ENCODE peak calls at places on chromosomes 6 and 20, in eight cellular contexts. T, H, R, N, M, D, B and Z are unnamed samples. For H3K36me3, the result is how much of the 10 kb centered on the place peaks cover.

GRCh38 chr6:51459958-51460357 is 627.5 kb downstream of the PKHD1 start:
- DNase-seq in T (no peak), H (no peak), R (no peak), N (no peak), M (no peak), D (no peak), B (no peak), Z (no peak)

GRCh38 chr6:6495851-6496250 is 92.7 kb upstream of the LY86 start:
- DNase-seq in T (no peak), H (no peak), R (no peak), N (no peak), M (no peak), D (no peak), B (no peak), Z (no peak)

GRCh38 chr6:77457720-77458349 is 5.5 kb downstream of the HTR1B start:
- DNase-seq in T (peak), H (peak), R (peak), N (peak), M (peak), D (peak), B (peak), Z (peak)

GRCh38 chr6:97215157-97215769 is 67.8 kb downstream of the MMS22L start:
- DNase-seq in T (peak), H (peak), R (no peak), N (peak), M (peak), D (no peak), B (no peak), Z (peak)

GRCh38 chr20:20457392-20458126 is 89.7 kb downstream of the INSM1 start:
- DNase-seq in T (peak), H (peak), R (no peak), N (no peak), M (no peak), D (no peak), B (no peak), Z (no peak)

GRCh38 chr6:161406633-161407032 is 132.8 kb upstream of the AGPAT4 start:
- DNase-seq in T (peak), H (peak), R (no peak), N (no peak), M (peak), D (no peak), B (no peak), Z (no peak)

GRCh38 chr20:9019833-9020232 is 49.1 kb upstream of the PLCB4 start:
- DNase-seq in T (no peak), H (no peak), R (no peak), N (no peak), M (no peak), D (no peak), B (no peak), Z (no peak)

GRCh38 chr6:55445648-55446204 is 118.5 kb downstream of the GFRAL start:
- DNase-seq in T (peak), H (peak), R (no peak), N (no peak), M (peak), D (no peak), B (no peak), Z (no peak)

GRCh38 chr20:53718142-53718481 is 124.5 kb upstream of the ZNF217 start:
- DNase-seq in T (no peak), H (no peak), R (no peak), N (no peak), M (no peak), D (no peak), B (no peak), Z (no peak)

GRCh38 chr6:42148058-42148457 is 5.6 kb upstream of the C6orf132 start:
- DNase-seq in T (peak), H (peak), R (no peak), N (no peak), M (no peak), D (no peak), B (no peak), Z (no peak)

GRCh38 chr6:160030103-160030502 is 61.2 kb downstream of the IGF2R start:
- DNase-seq in T (peak), H (peak), R (peak), N (peak), M (peak), D (peak), B (peak), Z (peak)

GRCh38 chr6:128118401-128118800 is 217.5 kb upstream of the THEMIS start:
- DNase-seq in T (peak), H (peak), R (no peak), N (no peak), M (no peak), D (no peak), B (no peak), Z (peak)

GRCh38 chr6:128028183-128028582 is 127.3 kb upstream of the THEMIS start:
- DNase-seq in T (no peak), H (no peak), R (no peak), N (no peak), M (no peak), D (no peak), B (no peak), Z (no peak)

GRCh38 chr6:52389264-52389625 is 27.3 kb downstream of the PAQR8 start:
- DNase-seq in T (peak), H (peak), R (no peak), N (no peak), M (no peak), D (no peak), B (no peak), Z (no peak)

GRCh38 chr20:61117725-61118124 is 134.3 kb upstream of the CDH4 start:
- DNase-seq in T (no peak), H (peak), R (no peak), N (no peak), M (peak), D (no peak), B (no peak), Z (no peak)

GRCh38 chr20:21312813-21313471 is 9.8 kb downstream of the XRN2 start:
- DNase-seq in T (no peak), H (no peak), R (no peak), N (no peak), M (no peak), D (no peak), B (no peak), Z (no peak)

GRCh38 chr20:10281911-10282310 is 63.3 kb downstream of the SNAP25 start:
- DNase-seq in T (no peak), H (no peak), R (no peak), N (no peak), M (no peak), D (no peak), B (no peak), Z (no peak)

GRCh38 chr20:54189630-54190029 is 15.8 kb upstream of the CYP24A1 start:
- DNase-seq in T (no peak), H (no peak), R (no peak), N (no peak), M (no peak), D (no peak), B (no peak), Z (no peak)

GRCh38 chr20:31788578-31788977 is 30.6 kb upstream of the MYLK2 start:
- DNase-seq in T (no peak), H (peak), R (no peak), N (no peak), M (no peak), D (no peak), B (no peak), Z (no peak)

GRCh38 chr20:52332649-52333048 is 141.1 kb upstream of the ZFP64 start:
- DNase-seq in T (no peak), H (no peak), R (no peak), N (no peak), M (no peak), D (no peak), B (no peak), Z (no peak)

GRCh38 chr6:106974337-106974998 is at the start of gene CD24:
- DNase-seq in T (no peak), H (no peak), R (no peak), N (no peak), M (no peak), D (no peak), B (peak), Z (no peak)

GRCh38 chr6:106974999-106975698 is 620 bp upstream of the CD24 start:
- DNase-seq in T (peak), H (no peak), R (peak), N (no peak), M (no peak), D (peak), B (peak), Z (no peak)

GRCh38 chr6:106973018-106973840 is 1.3 kb downstream of the CD24 start:
- DNase-seq in T (no peak), H (no peak), R (no peak), N (no peak), M (no peak), D (peak), B (peak), Z (no peak)

GRCh38 chr6:106973841-106974336 is 640 bp downstream of the CD24 start:
- DNase-seq in T (no peak), H (no peak), R (no peak), N (no peak), M (no peak), D (no peak), B (peak), Z (no peak)

DNA sequence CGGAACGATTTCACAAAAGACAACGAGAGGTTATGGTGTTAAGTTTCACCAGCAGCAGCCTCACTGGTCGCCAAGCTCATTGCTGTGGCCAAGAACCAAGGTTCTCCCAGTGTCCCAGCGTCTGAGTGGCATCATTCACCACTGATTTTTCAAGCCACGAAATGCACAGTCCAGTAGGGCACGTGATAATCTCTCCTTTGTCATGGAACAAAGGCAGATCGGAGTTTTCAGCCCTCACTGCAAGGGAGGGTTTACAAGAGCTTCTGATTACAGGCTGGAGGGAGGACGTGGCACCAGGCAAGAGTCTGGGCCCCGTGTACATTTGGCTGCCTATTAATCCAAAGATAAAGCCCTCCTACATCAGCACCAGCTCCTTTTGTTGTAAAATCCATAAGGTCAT is 2.0 kb downstream of the CD24 start:
- DNase-seq in T (no peak), H (no peak), R (no peak), N (no peak), M (no peak), D (no peak), B (peak), Z (no peak)
- H3K4me3 ChIP-seq in T (peak), H (no peak), R (no peak), N (no peak), M (peak), D (no peak), B (peak), Z (no peak)

GRCh38 chr20:16573011-16573965 is at the start of gene KIF16B:
- DNase-seq in T (peak), H (peak), R (peak), N (peak), M (peak), D (peak), B (peak), Z (peak)
- TF ChIP-seq CTCF in T (peak), H (no peak), R (no peak), N (no peak), M (no peak), D (peak), B (no peak), Z (peak)

GRCh38 chr20:35699127-35699913 is at the start of the genes NFS1 and ROMO1:
- DNase-seq in T (peak), H (peak), R (peak), N (peak), M (peak), D (peak), B (peak), Z (peak)

GRCh38 chr20:35698298-35699126 is 640 bp downstream of the NFS1 start:
- DNase-seq in T (peak), H (no peak), R (no peak), N (no peak), M (no peak), D (peak), B (peak), Z (no peak)

GRCh38 chr20:35699914-35700624 is 864 bp downstream of the ROMO1 start:
- DNase-seq in T (no peak), H (peak), R (no peak), N (no peak), M (no peak), D (no peak), B (no peak), Z (no peak)

GRCh38 chr20:35702051-35702823 is 3.0 kb downstream of the ROMO1 start:
- DNase-seq in T (no peak), H (peak), R (no peak), N (no peak), M (no peak), D (no peak), B (no peak), Z (peak)

GRCh38 chr20:35700625-35701148 is 1.5 kb downstream of the ROMO1 start:
- DNase-seq in T (no peak), H (no peak), R (no peak), N (no peak), M (no peak), D (no peak), B (peak), Z (no peak)
- H3K36me3 ChIP-seq in T (under half), H (under half), R (half or more), N (under half), M (under half), D (under half), B (half or more), Z (under half)

GRCh38 chr6:33290459-33290858 is 1.1 kb downstream of the PFDN6 start:
- DNase-seq in T (no peak), H (no peak), R (no peak), N (no peak), M (no peak), D (no peak), B (no peak), Z (no peak)
- H3K4me3 ChIP-seq in T (peak), H (no peak), R (peak), N (no peak), M (peak), D (peak), B (peak), Z (peak)

DNA sequence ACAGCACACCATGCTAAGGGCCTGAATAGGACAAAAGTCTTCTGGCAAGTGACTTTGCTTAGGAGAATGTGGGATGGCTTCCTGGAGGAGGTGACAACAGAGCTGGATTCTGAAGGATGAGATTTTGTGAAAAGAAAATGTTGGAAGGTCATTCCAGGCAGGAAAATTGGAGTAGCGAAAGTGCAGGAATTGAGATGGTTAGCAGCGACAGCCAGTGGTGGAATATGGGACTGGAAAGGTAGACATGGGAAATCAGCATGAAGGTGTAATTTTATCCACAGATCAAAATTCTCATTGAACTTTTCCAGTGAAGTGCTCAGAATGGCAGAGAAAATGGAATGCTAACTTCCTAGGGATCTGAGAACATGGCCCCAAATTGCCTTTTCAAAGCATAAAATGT is 5.7 kb upstream of the BACH2 start:
- DNase-seq in T (no peak), H (no peak), R (no peak), N (no peak), M (no peak), D (no peak), B (no peak), Z (no peak)
- TF ChIP-seq CTCF in T (no peak), H (no peak), R (no peak), N (peak), M (no peak), D (no peak), B (no peak), Z (peak)

DNA sequence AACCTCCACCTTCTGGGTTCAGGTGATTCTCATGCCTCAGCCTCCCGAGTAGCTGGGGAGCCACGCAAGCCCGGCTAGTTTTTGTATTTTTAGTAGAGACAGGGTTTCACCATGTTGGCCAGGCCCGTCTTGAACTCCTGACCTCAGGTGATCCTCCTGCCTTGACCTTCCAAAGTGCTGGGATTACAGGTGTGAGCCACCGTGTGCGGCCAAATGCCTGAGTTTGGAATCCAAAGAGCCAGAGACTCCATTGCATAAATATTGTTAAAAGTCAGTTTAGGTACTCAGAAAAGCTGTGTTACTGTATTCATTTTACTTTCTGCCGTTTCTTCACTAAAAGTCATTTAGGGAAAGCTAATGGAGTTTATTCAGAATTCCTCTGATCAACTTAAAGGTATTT is 137.3 kb downstream of the SULF2 start:
- DNase-seq in T (no peak), H (no peak), R (no peak), N (no peak), M (no peak), D (no peak), B (no peak), Z (no peak)
- H3K36me3 ChIP-seq in T (under half), H (under half), R (half or more), N (under half), M (under half), D (under half), B (half or more), Z (under half)

DNA sequence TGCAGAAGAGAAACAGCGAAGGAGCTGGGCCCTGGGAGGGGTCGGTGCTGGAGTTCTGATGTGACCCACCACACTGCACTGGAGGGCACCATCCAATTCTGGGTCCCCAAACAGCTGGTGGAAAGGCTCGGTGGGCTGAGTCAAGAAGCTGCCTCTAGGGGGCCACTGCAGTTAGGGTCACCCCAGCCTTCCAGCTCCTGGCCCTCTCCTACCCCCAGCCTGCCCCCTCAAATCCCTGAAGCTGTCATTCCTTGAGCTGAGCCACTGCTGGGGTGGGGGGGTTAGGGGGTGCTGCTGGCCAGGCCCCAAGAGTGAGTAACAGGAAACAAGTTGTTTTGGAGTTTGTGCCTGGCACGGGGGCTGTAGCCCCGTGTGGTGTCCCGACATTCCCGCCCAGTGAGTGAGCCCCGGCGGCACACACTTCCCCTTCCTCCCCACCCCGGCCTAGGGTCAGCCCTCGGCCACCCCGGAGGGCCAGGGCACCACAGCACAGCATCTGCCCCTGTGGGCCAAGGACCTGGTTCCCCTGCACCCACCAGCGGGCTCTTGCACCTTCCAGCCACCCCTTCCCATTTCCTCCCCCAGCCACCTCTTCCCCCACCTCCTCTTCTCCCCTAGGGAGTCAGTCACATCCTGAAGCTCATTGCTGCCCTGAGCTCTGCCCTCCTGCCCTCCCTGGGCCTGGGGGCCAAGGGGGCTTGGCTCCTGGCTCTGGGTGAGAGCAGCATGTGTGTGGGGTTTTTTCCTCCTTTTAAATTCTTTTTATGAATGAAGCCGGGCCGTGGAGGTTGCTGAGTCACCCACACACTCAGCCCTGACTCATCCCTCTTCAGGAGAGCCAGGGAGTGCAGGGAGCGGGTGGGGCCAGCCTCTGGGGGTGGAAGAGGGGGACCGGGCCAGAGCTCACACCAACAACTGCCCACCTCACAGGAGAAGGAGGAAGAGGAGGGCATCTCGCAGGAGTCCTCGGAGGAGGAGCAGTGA is 4.6 kb downstream of the SMIM29 start:
- DNase-seq in T (peak), H (peak), R (no peak), N (peak), M (peak), D (peak), B (peak), Z (peak)
- H3K4me3 ChIP-seq in T (no peak), H (no peak), R (no peak), N (no peak), M (no peak), D (no peak), B (no peak), Z (no peak)